ENCODE peak calls at places on chromosomes 5 and 9, in five cellular contexts. B is Peyer's patch; E is WTC11; R is naive thymus-derived CD8-positive, alpha-beta T cell; P is NCI-H524. J is an unnamed sample.

GRCh38 chr5:11892832-11893231 is 11.4 kb downstream of the CTNND2 start:
- DNase-seq in B (no peak), E (no peak), P (no peak), R (no peak), J (no peak)

GRCh38 chr9:84822589-84823233 is 153.2 kb downstream of the NTRK2 start:
- DNase-seq in E (no peak), R (no peak), B (no peak), P (no peak), J (no peak)

GRCh38 chr9:114141553-114142548 is 13.5 kb upstream of the COL27A1 start:
- DNase-seq in P (peak), E (no peak), R (no peak), B (no peak), J (no peak)

GRCh38 chr5:93078082-93079038 is 502.7 kb downstream of the NR2F1-AS1 start:
- DNase-seq in E (no peak), B (no peak), R (no peak), P (peak), J (no peak)

GRCh38 chr9:1580215-1580614 is 434.9 kb upstream of the SMARCA2 start:
- DNase-seq in R (no peak), E (no peak), P (no peak), B (no peak), J (no peak)

GRCh38 chr9:116112236-116112635 is 41.4 kb upstream of the PAPPA start:
- DNase-seq in P (no peak), B (no peak), E (no peak), R (no peak), J (no peak)

GRCh38 chr9:6525326-6526040 is 112.5 kb downstream of the UHRF2 start:
- DNase-seq in P (no peak), E (no peak), B (no peak), R (no peak), J (no peak)

GRCh38 chr9:108743901-108744371 is 111.8 kb downstream of the ACTL7B start:
- DNase-seq in P (peak), R (no peak), B (no peak), E (no peak), J (no peak)